ENCODE peak calls at places on chromosomes 12 and 14, in four cellular contexts. V, Z, F and N are unnamed samples.
A peak's percentile ranks its signal among the peaks of the same experiment; 100 is the strongest.

GRCh38 chr12:18926188-18926587 is 188.3 kb downstream of the CAPZA3 start:
- DNase-seq in V (no peak), Z (no peak), F (no peak), N (no peak)

GRCh38 chr14:74945261-74945851 is 10.0 kb downstream of the PGF start:
- DNase-seq in V (no peak), Z (no peak), F (peak; percentile 66), N (peak; percentile 86)

GRCh38 chr12:194276-194675 is 19.7 kb downstream of the SLC6A12 start:
- DNase-seq in V (no peak), Z (no peak), F (no peak), N (no peak)

GRCh38 chr12:96171905-96172304 is 22.3 kb upstream of the ELK3 start:
- DNase-seq in V (no peak), Z (no peak), F (no peak), N (no peak)

GRCh38 chr14:70640938-70641547 is 673 bp upstream of the TTC9 start:
- DNase-seq in V (peak; percentile 60), Z (no peak), F (no peak), N (no peak)

GRCh38 chr12:58957298-58957697 is 37.0 kb upstream of the LRIG3 start:
- DNase-seq in V (no peak), Z (no peak), F (no peak), N (no peak)

GRCh38 chr14:75941030-75941429 is 40.8 kb downstream of the TGFB3 start:
- DNase-seq in V (no peak), Z (no peak), F (no peak), N (no peak)

GRCh38 chr12:127300753-127301152 is 966.2 kb upstream of the TMEM132C start:
- DNase-seq in V (no peak), Z (no peak), F (no peak), N (no peak)

GRCh38 chr12:8033153-8034044 is 883 bp downstream of the FOXJ2 start:
- DNase-seq in V (no peak), Z (no peak), F (peak; percentile 88), N (peak; percentile 74)

GRCh38 chr12:10957741-10958140 is 18.7 kb upstream of the TAS2R14 start:
- DNase-seq in V (no peak), Z (no peak), F (no peak), N (no peak)

GRCh38 chr12:58346032-58346632 is 404.8 kb downstream of the ATP23 start:
- DNase-seq in V (no peak), Z (peak; percentile 4), F (peak; percentile 49), N (no peak)

GRCh38 chr12:89880695-89881350 is 172.2 kb upstream of the ATP2B1 start:
- DNase-seq in V (peak; percentile 91), Z (no peak), F (no peak), N (no peak)

GRCh38 chr14:104967414-104968152 is 10.6 kb downstream of the AHNAK2 start:
- DNase-seq in V (no peak), Z (no peak), F (no peak), N (peak; percentile 47)

GRCh38 chr14:29627141-29627540 is 300.5 kb downstream of the PRKD1 start:
- DNase-seq in V (no peak), Z (no peak), F (no peak), N (no peak)

GRCh38 chr14:77603654-77604270 is 12.7 kb downstream of the SPTLC2 start:
- DNase-seq in V (no peak), Z (peak; percentile 24), F (peak; percentile 37), N (no peak)

GRCh38 chr12:27015730-27016076 is 1.5 kb upstream of the TM7SF3 start:
- DNase-seq in V (no peak), Z (no peak), F (peak; percentile 11), N (no peak)

GRCh38 chr14:98501335-98501734 is 770.7 kb downstream of the BCL11B start:
- DNase-seq in V (no peak), Z (no peak), F (no peak), N (no peak)

GRCh38 chr14:88808359-88808758 is 15.6 kb upstream of the EML5 start:
- DNase-seq in V (no peak), Z (no peak), F (no peak), N (no peak)

GRCh38 chr14:76829650-76830421 is 3.6 kb downstream of the LRRC74A start:
- DNase-seq in V (no peak), Z (peak; percentile 91), F (no peak), N (no peak)

GRCh38 chr14:58865520-58866281 is 227.9 kb downstream of the DACT1 start:
- DNase-seq in V (no peak), Z (no peak), F (no peak), N (no peak)

GRCh38 chr12:121522962-121523361 is 57.9 kb downstream of the KDM2B start:
- DNase-seq in V (peak; percentile 69), Z (no peak), F (no peak), N (no peak)

GRCh38 chr12:18798445-18799139 is 60.7 kb downstream of the CAPZA3 start:
- DNase-seq in V (no peak), Z (peak; percentile 55), F (no peak), N (no peak)

GRCh38 chr14:93115920-93116675 is at the start of gene ITPK1:
- DNase-seq in V (no peak), Z (peak; percentile 24), F (peak; percentile 55), N (peak; percentile 52)

GRCh38 chr12:101737476-101737875 is 1.8 kb downstream of the SYCP3 start:
- DNase-seq in V (no peak), Z (no peak), F (no peak), N (no peak)

GRCh38 chr12:121295746-121296617 is 527 bp downstream of the CAMKK2 start:
- DNase-seq in V (no peak), Z (peak; percentile 27), F (peak; percentile 84), N (peak; percentile 38)

GRCh38 chr14:49982522-49982951 is 89.7 kb downstream of the ARF6 start:
- DNase-seq in V (no peak), Z (no peak), F (no peak), N (no peak)

GRCh38 chr12:98591209-98591608 is 2.3 kb upstream of the SLC25A3 start:
- DNase-seq in V (no peak), Z (peak; percentile 31), F (no peak), N (no peak)

GRCh38 chr14:69357544-69358200 is 40.4 kb downstream of the ERH start:
- DNase-seq in V (no peak), Z (no peak), F (no peak), N (no peak)

GRCh38 chr12:57697076-57697475 is 3.1 kb downstream of the OS9 start:
- DNase-seq in V (no peak), Z (no peak), F (no peak), N (no peak)

GRCh38 chr12:70196732-70197361 is 46.4 kb upstream of the CNOT2 start:
- DNase-seq in V (no peak), Z (no peak), F (no peak), N (no peak)

GRCh38 chr12:132954471-132955048 is 1.5 kb downstream of the ZNF605 start:
- DNase-seq in V (no peak), Z (no peak), F (no peak), N (no peak)

GRCh38 chr12:104668274-104668718 is 211.5 kb downstream of the CHST11 start:
- DNase-seq in V (no peak), Z (no peak), F (no peak), N (no peak)

GRCh38 chr12:93106910-93107309 is 177.8 kb upstream of the EEA1 start:
- DNase-seq in V (no peak), Z (no peak), F (no peak), N (no peak)

GRCh38 chr14:21711360-21711961 is 37.8 kb upstream of the OR4E1 start:
- DNase-seq in V (no peak), Z (peak; percentile 66), F (peak; percentile 38), N (no peak)

GRCh38 chr12:49566361-49566760 is 1.6 kb downstream of the MCRS1 start:
- DNase-seq in V (no peak), Z (no peak), F (no peak), N (no peak)

GRCh38 chr14:71529855-71530254 is 402.4 kb upstream of the RGS6 start:
- DNase-seq in V (no peak), Z (no peak), F (no peak), N (no peak)

GRCh38 chr12:56007148-56007891 is 10.2 kb downstream of the SUOX start:
- DNase-seq in V (peak; percentile 45), Z (peak; percentile 72), F (peak; percentile 95), N (peak; percentile 92)

GRCh38 chr14:33509927-33510535 is 440.8 kb downstream of the EGLN3 start:
- DNase-seq in V (no peak), Z (no peak), F (no peak), N (no peak)

GRCh38 chr12:106954462-106955376 is 988 bp upstream of the TMEM263 start:
- DNase-seq in V (no peak), Z (no peak), F (peak; percentile 45), N (peak; percentile 18)

GRCh38 chr14:54709867-54710266 is 142.9 kb downstream of the SAMD4A start:
- DNase-seq in V (no peak), Z (peak; percentile 17), F (no peak), N (no peak)

DNA sequence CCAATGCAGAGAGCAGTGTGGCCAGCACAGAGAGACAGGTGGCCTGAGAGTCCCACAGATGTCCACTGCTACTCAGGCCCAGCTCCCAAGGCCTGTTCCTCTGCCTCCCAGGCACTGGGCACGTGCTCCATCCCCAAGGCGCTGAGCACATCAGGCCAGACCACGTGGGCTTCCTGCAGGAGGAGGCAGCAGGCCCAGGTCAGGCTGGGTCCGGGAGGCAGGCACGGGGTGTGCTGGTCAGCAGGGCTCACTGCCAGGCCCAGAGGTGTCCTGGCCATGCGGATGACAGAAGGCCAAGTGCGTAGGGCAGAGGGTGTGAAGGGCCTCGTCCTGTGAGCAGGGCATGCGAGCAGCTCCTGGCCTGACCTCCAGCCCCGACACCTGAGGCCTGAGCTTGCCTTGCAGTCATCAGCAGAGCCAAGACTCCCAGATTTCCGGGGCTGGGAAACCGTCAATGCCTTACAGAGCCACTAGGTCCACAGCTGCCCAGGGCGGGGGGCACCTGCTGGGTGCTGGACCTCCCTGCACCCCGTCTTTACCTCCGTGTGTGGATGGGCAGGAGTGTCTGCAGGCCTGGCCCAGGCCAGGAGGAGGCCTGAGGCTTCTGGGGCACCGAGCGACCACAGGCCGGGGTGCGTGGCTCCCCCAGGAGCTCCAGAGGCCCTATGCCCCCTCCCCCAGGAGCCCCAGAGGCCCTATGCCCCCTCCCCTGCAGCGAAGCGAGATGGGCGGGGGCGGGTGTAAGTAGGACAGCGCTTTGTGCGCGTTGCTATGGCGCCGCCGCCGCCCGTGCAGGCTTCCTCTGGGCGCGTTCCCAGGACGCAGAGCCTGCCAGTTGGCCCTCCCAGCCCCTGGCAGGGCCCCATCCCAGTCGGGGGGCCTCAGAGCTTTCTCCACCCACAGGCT is 15.0 kb downstream of the TRMT61A start:
- DNase-seq in V (no peak), Z (no peak), F (no peak), N (no peak)
- TF ChIP-seq NR2C2 in V (no peak), Z (no peak), F (no peak), N (no peak)

GRCh38 chr14:94867931-94868597 is 98.2 kb upstream of the GSC start:
- DNase-seq in V (no peak), Z (no peak), F (no peak), N (no peak)
- TF ChIP-seq NR2C2 in V (no peak), Z (no peak), F (no peak), N (no peak)

GRCh38 chr12:99648183-99648582 is 630 bp downstream of the GARIN6 start:
- DNase-seq in V (no peak), Z (no peak), F (no peak), N (no peak)
- TF ChIP-seq NR2C2 in V (no peak), Z (no peak), F (no peak), N (no peak)

GRCh38 chr12:108786450-108786849 is 55.1 kb upstream of the CORO1C start:
- DNase-seq in V (no peak), Z (no peak), F (no peak), N (no peak)
- TF ChIP-seq NR2C2 in V (no peak), Z (no peak), F (no peak), N (no peak)

GRCh38 chr14:91255026-91255695 is 10.7 kb upstream of the GPR68 start:
- DNase-seq in V (no peak), Z (no peak), F (no peak), N (no peak)
- TF ChIP-seq NR2C2 in V (no peak), Z (no peak), F (no peak), N (no peak)